ENCODE peak calls at places on chromosomes 13 and 19, in five cellular contexts. M is activated gamma-delta T cell; N is A549; J is B cell; C is CD4-positive, alpha-beta memory T cell. B is an unnamed sample.

GRCh38 chr13:109877809-109878208 is 91.4 kb upstream of the IRS2 start:
- DNase-seq in M (no peak), N (no peak), J (no peak), C (no peak), B (no peak)

GRCh38 chr19:29831041-29831548 is 19.3 kb downstream of the CCNE1 start:
- DNase-seq in M (no peak), N (peak), J (peak), C (peak), B (peak)

GRCh38 chr13:76314495-76314894 is 571.7 kb downstream of the KCTD12 start:
- DNase-seq in M (no peak), N (no peak), J (no peak), C (no peak), B (no peak)

GRCh38 chr13:19726611-19727010 is 56.1 kb downstream of the PSPC1 start:
- DNase-seq in M (no peak), N (no peak), J (no peak), C (no peak), B (no peak)

GRCh38 chr13:112820318-112820717 is 130.5 kb downstream of the ATP11A start:
- DNase-seq in M (no peak), N (no peak), J (no peak), C (no peak), B (no peak)

GRCh38 chr13:27619093-27619705 is 1.1 kb downstream of the LNX2 start:
- DNase-seq in M (no peak), N (no peak), J (no peak), C (no peak), B (no peak)

GRCh38 chr13:19960673-19961015 is 2.1 kb downstream of the ZMYM2 start:
- DNase-seq in M (no peak), N (no peak), J (no peak), C (no peak), B (no peak)

GRCh38 chr13:29523199-29523931 is 72.1 kb downstream of the SLC7A1 start:
- DNase-seq in M (no peak), N (no peak), J (no peak), C (no peak), B (no peak)

GRCh38 chr13:21181671-21182070 is 5.2 kb downstream of the MRPL57 start:
- DNase-seq in M (no peak), N (no peak), J (no peak), C (no peak), B (no peak)

GRCh38 chr19:4376991-4377781 is 23.2 kb downstream of the SH3GL1 start:
- DNase-seq in M (no peak), N (no peak), J (no peak), C (no peak), B (no peak)

GRCh38 chr19:5395541-5395940 is 54.9 kb upstream of the PTPRS start:
- DNase-seq in M (no peak), N (no peak), J (no peak), C (no peak), B (no peak)

GRCh38 chr13:39452412-39452811 is 150.6 kb downstream of the LHFPL6 start:
- DNase-seq in M (no peak), N (no peak), J (peak), C (no peak), B (peak)

GRCh38 chr19:55644842-55645511 is 1.5 kb downstream of the ZNF581 start:
- DNase-seq in M (no peak), N (no peak), J (no peak), C (no peak), B (no peak)

GRCh38 chr19:1183543-1184172 is 9.6 kb upstream of the SBNO2 start:
- DNase-seq in M (no peak), N (peak), J (no peak), C (no peak), B (peak)

GRCh38 chr19:1069009-1069779 is 2.2 kb downstream of the ARHGAP45 start:
- DNase-seq in M (no peak), N (no peak), J (peak), C (peak), B (no peak)

GRCh38 chr19:17005000-17005399 is 21.6 kb downstream of the CPAMD8 start:
- DNase-seq in M (no peak), N (no peak), J (no peak), C (no peak), B (no peak)

GRCh38 chr13:40982772-40983171 is 36.3 kb downstream of the ELF1 start:
- DNase-seq in M (no peak), N (no peak), J (peak), C (peak), B (no peak)

GRCh38 chr19:12792048-12792852 is 964 bp downstream of the JUNB start:
- DNase-seq in M (peak), N (peak), J (peak), C (peak), B (peak)

GRCh38 chr13:36282818-36283432 is 14.7 kb downstream of the CCDC169 start:
- DNase-seq in M (no peak), N (peak), J (peak), C (peak), B (no peak)

GRCh38 chr13:32362574-32362973 is 47.3 kb downstream of the BRCA2 start:
- DNase-seq in M (no peak), N (no peak), J (no peak), C (no peak), B (no peak)

GRCh38 chr13:47794963-47795362 is 206.1 kb downstream of the SUCLA2 start:
- DNase-seq in M (no peak), N (peak), J (no peak), C (no peak), B (no peak)

B was measured in ELF-1.